ENCODE peak calls at places on chromosomes 13 and 19, in nine cellular contexts. E, Z, O, L, C, Q, R, W and V are unnamed samples.
A peak's percentile ranks its signal among the peaks of the same experiment; 100 is the strongest.

GRCh38 chr13:77330009-77330471 is 3.1 kb upstream of the MYCBP2 start:
- DNase-seq in E (no peak), Z (peak; percentile 15), O (no peak), L (no peak), C (no peak), Q (peak; percentile 75), R (no peak), W (no peak), V (no peak)

GRCh38 chr19:7497292-7497691 is 8.5 kb upstream of the PEX11G start:
- DNase-seq in E (no peak), Z (no peak), O (no peak), L (no peak), C (no peak), Q (no peak), R (no peak), W (no peak), V (peak; percentile 50)

GRCh38 chr19:13781547-13781946 is 7.3 kb downstream of the C19orf53 start:
- DNase-seq in E (peak; percentile 75), Z (peak; percentile 94), O (no peak), L (peak; percentile 86), C (peak; percentile 80), Q (peak; percentile 91), R (peak; percentile 83), W (peak; percentile 75), V (peak; percentile 62)

GRCh38 chr13:109904218-109904617 is 117.8 kb upstream of the IRS2 start:
- DNase-seq in E (no peak), Z (no peak), O (no peak), L (no peak), C (peak; percentile 10), Q (no peak), R (no peak), W (peak; percentile 73), V (no peak)

GRCh38 chr19:12833747-12834417 is 497 bp downstream of the RTBDN start:
- DNase-seq in E (no peak), Z (peak; percentile 18), O (no peak), L (no peak), C (peak; percentile 36), Q (no peak), R (peak; percentile 50), W (peak; percentile 84), V (peak; percentile 81)

GRCh38 chr19:42553292-42554045 is 25.2 kb upstream of the CEACAM1 start:
- DNase-seq in E (no peak), Z (peak; percentile 82), O (peak; percentile 27), L (peak; percentile 26), C (peak; percentile 13), Q (no peak), R (no peak), W (no peak), V (no peak)

GRCh38 chr19:41369769-41370168 is 5.8 kb upstream of the B9D2 start:
- DNase-seq in E (no peak), Z (no peak), O (no peak), L (no peak), C (no peak), Q (no peak), R (no peak), W (no peak), V (no peak)

GRCh38 chr19:47093841-47094240 is 19.7 kb downstream of the ZC3H4 start:
- DNase-seq in E (no peak), Z (no peak), O (no peak), L (no peak), C (no peak), Q (no peak), R (no peak), W (no peak), V (no peak)

GRCh38 chr19:543912-544608 is at the start of gene GZMM:
- DNase-seq in E (no peak), Z (no peak), O (no peak), L (no peak), C (no peak), Q (no peak), R (no peak), W (no peak), V (no peak)

GRCh38 chr19:39592381-39592780 is 9.9 kb upstream of the LGALS13 start:
- DNase-seq in E (no peak), Z (no peak), O (no peak), L (no peak), C (no peak), Q (no peak), R (no peak), W (no peak), V (no peak)

GRCh38 chr19:40366697-40367561 is 18.4 kb downstream of the PLD3 start:
- DNase-seq in E (no peak), Z (peak; percentile 36), O (no peak), L (no peak), C (no peak), Q (no peak), R (no peak), W (peak; percentile 35), V (peak; percentile 83)

DNA sequence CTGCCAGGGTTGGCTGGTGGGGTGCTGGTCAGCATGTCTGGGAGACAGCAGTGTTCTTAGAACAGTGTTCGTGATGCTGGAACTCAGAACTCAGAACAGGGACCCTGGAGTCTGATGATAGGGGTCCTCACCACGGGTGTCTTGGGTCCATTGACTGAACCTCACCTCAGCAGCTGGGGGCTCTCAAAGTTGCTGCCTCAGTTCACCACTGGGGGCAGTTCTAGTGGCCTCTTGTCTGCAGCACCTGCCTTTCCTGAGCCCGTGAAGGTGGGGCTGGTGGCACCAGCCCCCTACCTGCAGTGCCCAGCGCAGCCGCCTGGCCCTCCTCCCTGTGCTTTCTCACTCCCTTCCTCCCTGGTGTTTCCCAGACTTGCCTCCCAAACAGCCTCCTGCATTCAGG is 28.5 kb downstream of the SAFB start:
- DNase-seq in E (no peak), Z (no peak), O (no peak), L (no peak), C (no peak), Q (no peak), R (no peak), W (no peak), V (no peak)
- TF ChIP-seq CTCF in E (no peak), Z (no peak), O (peak; percentile 9), L (no peak), C (no peak), Q (no peak), R (no peak), W (peak; percentile 47), V (no peak)

GRCh38 chr13:25401958-25402357 is 30.2 kb downstream of the ATP8A2 start:
- DNase-seq in E (no peak), Z (no peak), O (no peak), L (no peak), C (no peak), Q (no peak), R (no peak), W (no peak), V (no peak)

GRCh38 chr13:25409938-25410337 is 38.2 kb downstream of the ATP8A2 start:
- DNase-seq in E (no peak), Z (no peak), O (no peak), L (no peak), C (no peak), Q (no peak), R (no peak), W (no peak), V (no peak)

DNA sequence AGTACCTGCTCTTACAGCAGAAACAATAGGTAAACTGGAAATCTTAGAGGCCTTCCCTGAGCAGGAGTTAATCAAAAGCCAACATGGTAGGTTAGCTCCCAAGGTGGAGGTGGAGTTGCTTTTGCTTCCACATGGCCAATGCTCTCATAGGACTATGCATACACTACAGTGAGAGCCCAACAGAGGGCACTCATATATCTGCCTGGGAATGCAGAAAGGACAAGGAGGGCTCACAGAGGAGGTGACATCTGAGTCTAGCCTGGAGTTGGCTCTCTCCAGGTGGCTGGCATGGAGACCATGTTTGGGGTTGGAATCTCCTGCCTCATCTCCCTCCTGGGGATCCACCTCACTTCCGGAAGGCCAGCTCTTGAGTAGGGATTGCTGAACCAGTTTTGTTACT is 34.6 kb downstream of the ATP8A2 start:
- DNase-seq in E (no peak), Z (no peak), O (no peak), L (no peak), C (peak; percentile 4), Q (no peak), R (no peak), W (peak; percentile 75), V (no peak)
- TF ChIP-seq CTCF in E (no peak), Z (no peak), O (peak; percentile 3), L (no peak), C (no peak), Q (no peak), R (no peak), W (peak; percentile 88), V (no peak)

GRCh38 chr19:19524053-19524452 is 4.7 kb upstream of the YJEFN3 start:
- DNase-seq in E (no peak), Z (no peak), O (no peak), L (no peak), C (no peak), Q (no peak), R (no peak), W (no peak), V (no peak)

GRCh38 chr19:19526581-19527370 is 1.9 kb upstream of the YJEFN3 start:
- DNase-seq in E (no peak), Z (no peak), O (no peak), L (no peak), C (no peak), Q (no peak), R (no peak), W (no peak), V (no peak)

GRCh38 chr19:19527674-19528625 is 761 bp upstream of the YJEFN3 start:
- DNase-seq in E (no peak), Z (no peak), O (no peak), L (no peak), C (no peak), Q (no peak), R (no peak), W (no peak), V (no peak)

GRCh38 chr19:19527371-19527656 is 1.4 kb upstream of the YJEFN3 start:
- DNase-seq in E (no peak), Z (no peak), O (no peak), L (no peak), C (no peak), Q (no peak), R (no peak), W (no peak), V (no peak)

GRCh38 chr19:19525611-19526380 is 2.9 kb upstream of the YJEFN3 start:
- DNase-seq in E (no peak), Z (no peak), O (no peak), L (no peak), C (no peak), Q (no peak), R (no peak), W (no peak), V (no peak)
- TF ChIP-seq CTCF in E (no peak), Z (no peak), O (no peak), L (no peak), C (no peak), Q (no peak), R (no peak), W (no peak), V (no peak)

DNA sequence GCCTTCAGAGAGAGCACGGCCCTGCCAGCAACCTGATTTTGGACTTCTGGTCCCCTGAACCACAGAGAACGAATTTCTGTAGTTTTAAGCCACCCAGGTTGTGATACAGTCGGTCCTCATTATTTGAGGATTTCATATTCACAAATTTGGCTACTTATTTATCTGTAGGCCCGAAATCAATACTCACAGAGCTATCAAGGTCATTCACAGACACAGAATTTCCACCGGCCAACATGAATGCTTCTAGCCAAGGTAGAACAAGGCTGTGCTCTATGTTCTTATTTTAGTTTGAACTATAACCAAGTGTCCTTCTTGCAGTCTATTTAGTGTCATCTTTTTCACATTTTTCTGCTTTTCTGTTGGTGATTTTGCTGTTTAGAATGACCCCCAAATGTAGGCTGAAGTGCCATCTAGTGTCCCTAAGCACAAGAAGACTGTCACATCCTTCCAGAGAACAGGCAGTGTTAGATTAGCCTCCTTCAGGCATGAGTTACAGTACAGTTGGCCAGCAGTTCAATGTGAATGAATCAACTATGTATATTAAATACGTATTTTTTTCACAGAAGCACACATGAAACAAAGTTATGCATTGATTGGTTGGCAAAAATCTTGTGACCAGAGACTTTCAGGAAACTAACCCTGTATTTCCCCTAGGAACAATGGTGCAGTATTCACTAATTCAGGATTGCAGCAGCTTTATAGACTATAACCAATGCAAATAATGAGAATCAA is 63.5 kb downstream of the C13orf42 start:
- DNase-seq in E (no peak), Z (no peak), O (no peak), L (no peak), C (no peak), Q (no peak), R (no peak), W (no peak), V (no peak)
- TF ChIP-seq CTCF in E (no peak), Z (no peak), O (no peak), L (no peak), C (no peak), Q (no peak), R (no peak), W (no peak), V (no peak)